ENCODE peak calls at places on chromosomes 1 and 21, in six cellular contexts. A is upper lobe of left lung, I is vagina, J is sigmoid colon, S is endothelial cell of umbilical vein, F is transverse colon. M is an unnamed sample.

GRCh38 chr21:36163780-36164426 is 7.3 kb downstream of the DOP1B start:
- DNase-seq in J (no peak), A (no peak), S (no peak), I (no peak), F (no peak), M (no peak)

GRCh38 chr1:113456967-113457366 is 66.7 kb downstream of the MAGI3 start:
- DNase-seq in S (peak; percentile 94), J (peak; percentile 66), F (no peak), A (peak; percentile 28), I (no peak), M (no peak)

GRCh38 chr1:22341791-22342605 is 109.7 kb upstream of the ZBTB40 start:
- DNase-seq in I (no peak), F (peak; percentile 17), A (no peak), S (peak; percentile 43), J (no peak), M (no peak)

GRCh38 chr1:11842154-11843041 is 5.2 kb downstream of the NPPA start:
- DNase-seq in S (peak; percentile 94), F (peak; percentile 18), I (no peak), J (no peak), A (peak; percentile 40), M (no peak)

GRCh38 chr1:156696755-156697154 is 8.6 kb downstream of the CRABP2 start:
- DNase-seq in F (no peak), I (no peak), A (no peak), S (no peak), J (no peak), M (no peak)

GRCh38 chr1:21261551-21262281 is 28.5 kb downstream of the ECE1 start:
- DNase-seq in S (peak; percentile 96), A (peak; percentile 68), F (peak; percentile 53), J (peak; percentile 92), I (no peak), M (no peak)

GRCh38 chr1:18879791-18880309 is 20.4 kb upstream of the TAS1R2 start:
- DNase-seq in S (no peak), F (no peak), A (no peak), I (no peak), J (no peak), M (no peak)

GRCh38 chr21:17416139-17416538 is 96.7 kb upstream of the CXADR start:
- DNase-seq in S (no peak), A (no peak), J (no peak), F (no peak), I (no peak), M (no peak)

GRCh38 chr1:60903591-60903990 is 178.8 kb upstream of the NFIA start:
- DNase-seq in F (no peak), S (no peak), J (peak; percentile 80), I (no peak), A (no peak), M (no peak)

GRCh38 chr1:165408518-165408917 is 36.4 kb downstream of the RXRG start:
- DNase-seq in A (peak; percentile 42), J (no peak), F (no peak), S (peak; percentile 19), I (no peak), M (no peak)

GRCh38 chr1:119623651-119624050 is 24.4 kb downstream of the ZNF697 start:
- DNase-seq in J (no peak), S (no peak), I (no peak), A (no peak), F (no peak), M (no peak)

GRCh38 chr1:53292690-53293089 is 35.2 kb downstream of the LRP8 start:
- DNase-seq in F (no peak), J (no peak), A (no peak), S (no peak), I (no peak), M (no peak)

GRCh38 chr1:32813941-32814739 is 3.0 kb downstream of the YARS1 start:
- DNase-seq in A (peak; percentile 45), S (no peak), I (no peak), F (no peak), J (no peak), M (no peak)

GRCh38 chr1:54849219-54850081 is 37.5 kb downstream of the DHCR24 start:
- DNase-seq in F (no peak), S (no peak), I (no peak), J (no peak), A (no peak), M (no peak)

GRCh38 chr1:244755673-244756072 is 79.8 kb upstream of the COX20 start:
- DNase-seq in A (no peak), S (no peak), J (no peak), I (no peak), F (no peak), M (no peak)

GRCh38 chr1:152495066-152495675 is 15.4 kb upstream of the LCE5A start:
- DNase-seq in I (no peak), J (no peak), A (no peak), F (peak; percentile 51), S (peak; percentile 21), M (peak; percentile 35)

GRCh38 chr21:33840771-33841170 is 74.8 kb downstream of the ATP5PO start:
- DNase-seq in J (no peak), F (no peak), I (no peak), A (no peak), S (no peak), M (no peak)

GRCh38 chr1:241499910-241500309 is 19.6 kb downstream of the FH start:
- DNase-seq in J (no peak), I (no peak), F (no peak), A (no peak), S (peak; percentile 59), M (no peak)

GRCh38 chr1:15153184-15153841 is at the start of gene TMEM51:
- DNase-seq in S (peak; percentile 79), J (peak; percentile 86), I (no peak), A (peak; percentile 83), F (peak; percentile 87), M (peak; percentile 32)

GRCh38 chr1:211606914-211607751 is 28.2 kb upstream of the SLC30A1 start:
- DNase-seq in A (peak; percentile 74), S (no peak), J (no peak), F (peak; percentile 41), I (no peak), M (no peak)

GRCh38 chr1:204584699-204585372 is 68.6 kb downstream of the MDM4 start:
- DNase-seq in S (no peak), F (peak; percentile 31), J (peak; percentile 26), I (no peak), A (no peak), M (no peak)

GRCh38 chr1:206705744-206706297 is 21.1 kb downstream of the MAPKAPK2 start:
- DNase-seq in S (no peak), A (no peak), I (no peak), F (no peak), J (peak; percentile 69), M (no peak)

GRCh38 chr1:189141056-189141455 is 1336.6 kb downstream of the BRINP3 start:
- DNase-seq in J (no peak), I (no peak), S (no peak), F (no peak), A (no peak), M (no peak)

GRCh38 chr1:72869441-72869840 is 587.1 kb upstream of the NEGR1 start:
- DNase-seq in S (no peak), F (no peak), I (no peak), A (no peak), J (no peak), M (no peak)

GRCh38 chr1:219442575-219442974 is 170.3 kb downstream of the ZC3H11B start:
- DNase-seq in F (no peak), S (peak; percentile 25), I (no peak), J (no peak), A (no peak), M (no peak)

DNA sequence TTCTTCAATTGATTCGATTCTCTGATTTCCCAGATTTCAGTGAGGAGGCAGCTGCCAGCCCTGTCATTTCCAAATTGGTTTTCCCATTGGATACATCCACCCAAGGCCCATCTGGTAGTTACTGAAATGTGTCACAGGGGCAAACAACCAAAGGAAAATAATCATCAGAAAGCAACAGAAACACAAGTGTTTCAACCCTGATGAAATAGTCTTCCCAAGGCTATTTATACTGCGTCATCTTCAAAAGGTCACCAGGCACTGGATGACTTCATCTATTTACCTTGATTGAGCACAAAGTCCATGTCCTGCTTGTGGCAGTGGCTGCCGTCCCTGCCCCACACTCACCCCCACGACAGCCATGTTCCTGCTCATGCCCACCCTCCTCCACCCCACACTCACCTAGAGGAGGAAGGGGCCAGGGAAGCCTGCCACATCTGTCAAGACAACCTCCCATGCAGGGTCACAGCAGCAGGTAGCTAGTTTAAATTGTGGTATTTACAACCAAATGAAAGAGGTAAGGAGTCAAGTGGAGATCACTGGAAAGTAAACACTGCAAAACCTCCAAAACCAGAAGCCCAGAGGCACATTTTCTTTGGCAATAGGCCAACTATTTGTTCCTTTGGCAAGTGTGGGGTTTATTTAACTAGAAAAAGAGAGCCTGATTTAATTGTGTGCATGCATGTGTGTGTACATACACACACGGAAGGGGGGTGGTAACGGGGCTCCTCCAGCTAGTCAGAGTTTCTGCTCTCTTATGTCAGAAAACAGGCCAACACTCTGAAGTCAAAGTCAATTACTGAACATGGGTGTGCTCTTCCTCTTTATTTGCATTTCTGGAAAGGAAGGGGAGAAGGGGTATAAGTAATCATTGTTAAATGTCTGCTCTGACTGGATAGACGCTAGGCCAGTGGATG is 49.5 kb upstream of the RAB4A start:
- DNase-seq in S (no peak), A (peak; percentile 58), I (peak; percentile 49), J (no peak), F (peak; percentile 59), M (no peak)
- TF ChIP-seq POLR2AphosphoS5 in S (no peak), A (no peak), I (no peak), J (no peak), F (no peak), M (no peak)

DNA sequence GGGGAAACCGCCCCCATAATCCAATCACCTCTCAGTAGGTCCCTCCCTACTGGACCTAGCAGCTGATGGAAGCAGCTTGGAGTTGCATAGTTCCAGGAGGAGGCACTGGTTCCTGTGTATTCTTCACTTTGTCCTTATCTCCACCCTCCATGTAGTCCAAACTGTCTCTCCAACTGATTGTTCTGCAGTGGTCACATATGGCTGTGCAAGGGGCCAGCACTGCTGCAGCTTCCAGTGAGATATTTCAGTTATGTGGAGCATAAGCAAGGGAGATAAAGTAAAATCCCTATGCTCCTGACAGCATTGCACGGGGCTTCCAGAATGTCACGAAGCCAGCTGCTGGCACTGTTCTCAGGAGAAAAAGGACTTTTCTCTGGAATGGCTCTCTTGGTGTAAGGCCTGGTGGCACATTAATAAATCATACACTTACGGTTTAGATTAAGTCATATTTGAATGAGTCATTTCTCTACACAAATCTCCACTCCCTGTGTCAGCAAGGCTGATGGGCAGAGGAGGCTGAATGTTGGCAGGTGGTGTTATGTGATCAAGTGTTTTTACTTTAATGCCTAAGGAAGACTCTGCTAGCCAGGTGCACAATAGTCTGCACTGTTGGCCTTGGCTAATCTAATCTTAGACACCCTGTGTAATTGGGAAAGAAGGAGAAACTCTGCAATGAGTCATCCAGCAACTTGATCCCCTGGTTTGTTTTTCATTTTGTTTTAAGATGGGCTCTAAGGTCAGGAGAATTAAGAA is 93.4 kb downstream of the KCNK1 start:
- DNase-seq in I (no peak), J (no peak), F (no peak), S (no peak), A (peak; percentile 52), M (no peak)
- TF ChIP-seq POLR2AphosphoS5 in I (no peak), J (no peak), F (no peak), S (no peak), A (no peak), M (no peak)

GRCh38 chr21:43727571-43728466 is 8.9 kb downstream of the PDXK start:
- DNase-seq in A (peak; percentile 77), S (no peak), I (no peak), J (no peak), F (no peak), M (no peak)
- TF ChIP-seq POLR2AphosphoS5 in A (no peak), S (no peak), I (no peak), J (no peak), F (no peak), M (no peak)

GRCh38 chr1:151281969-151282882 is at the start of gene ZNF687:
- DNase-seq in F (peak; percentile 100), I (peak; percentile 100), A (peak; percentile 100), J (peak; percentile 100), S (peak; percentile 100), M (peak; percentile 99)
- TF ChIP-seq POLR2AphosphoS5 in F (peak; percentile 18), I (peak; percentile 83), A (peak; percentile 76), J (peak; percentile 88), S (peak; percentile 71), M (peak; percentile 8)

GRCh38 chr1:39491146-39491921 is at the start of gene BMP8A:
- DNase-seq in J (peak; percentile 75), F (peak; percentile 83), A (peak; percentile 70), I (no peak), S (peak; percentile 65), M (peak; percentile 93)
- TF ChIP-seq POLR2AphosphoS5 in J (no peak), F (no peak), A (no peak), I (no peak), S (peak; percentile 19), M (no peak)